ENCODE peak calls at places on chromosomes 16 and 17, in eight cellular contexts. One of them, this sample, is unnamed.

GRCh38 chr16:84700518-84701277 is 898 bp downstream of the USP10 start:
- DNase-seq in SK-N-SH: peak; percentile 37
- DNase-seq in breast epithelium: no peak
- DNase-seq in endothelial cell of umbilical vein: peak; percentile 46
- DNase-seq in stomach: no peak
- DNase-seq in prostate gland: peak; percentile 15
- DNase-seq in HepG2: no peak
- DNase-seq in transverse colon: peak; percentile 44
- DNase-seq in this sample: peak; percentile 62

GRCh38 chr17:64426584-64426983 is 22.3 kb upstream of the MILR1 start:
- DNase-seq in transverse colon: no peak
- DNase-seq in stomach: no peak
- DNase-seq in prostate gland: no peak
- DNase-seq in HepG2: no peak
- DNase-seq in endothelial cell of umbilical vein: no peak
- DNase-seq in SK-N-SH: no peak
- DNase-seq in breast epithelium: no peak
- DNase-seq in this sample: no peak

GRCh38 chr17:45397796-45398195 is 34.9 kb downstream of the ARHGAP27 start:
- DNase-seq in HepG2: no peak
- DNase-seq in prostate gland: no peak
- DNase-seq in endothelial cell of umbilical vein: no peak
- DNase-seq in transverse colon: no peak
- DNase-seq in breast epithelium: no peak
- DNase-seq in stomach: no peak
- DNase-seq in SK-N-SH: no peak
- DNase-seq in this sample: no peak

GRCh38 chr17:40818733-40819527 is 3.5 kb downstream of the KRT10 start:
- DNase-seq in breast epithelium: peak; percentile 68
- DNase-seq in prostate gland: peak; percentile 62
- DNase-seq in stomach: peak; percentile 83
- DNase-seq in HepG2: peak; percentile 68
- DNase-seq in SK-N-SH: peak; percentile 86
- DNase-seq in endothelial cell of umbilical vein: peak; percentile 77
- DNase-seq in transverse colon: peak; percentile 84
- DNase-seq in this sample: peak; percentile 86

GRCh38 chr16:84194470-84195200 is 3.7 kb downstream of the ADAD2 start:
- DNase-seq in transverse colon: no peak
- DNase-seq in stomach: no peak
- DNase-seq in endothelial cell of umbilical vein: no peak
- DNase-seq in breast epithelium: no peak
- DNase-seq in HepG2: no peak
- DNase-seq in prostate gland: no peak
- DNase-seq in SK-N-SH: no peak
- DNase-seq in this sample: no peak

GRCh38 chr17:35088911-35089845 is 25.7 kb upstream of the RFFL start:
- DNase-seq in prostate gland: peak; percentile 86
- DNase-seq in stomach: peak; percentile 94
- DNase-seq in transverse colon: peak; percentile 93
- DNase-seq in endothelial cell of umbilical vein: peak; percentile 73
- DNase-seq in SK-N-SH: peak; percentile 96
- DNase-seq in breast epithelium: peak; percentile 81
- DNase-seq in HepG2: peak; percentile 64
- DNase-seq in this sample: peak; percentile 92

GRCh38 chr17:27949304-27949703 is 56.1 kb upstream of the LYRM9 start:
- DNase-seq in endothelial cell of umbilical vein: no peak
- DNase-seq in transverse colon: no peak
- DNase-seq in SK-N-SH: no peak
- DNase-seq in breast epithelium: no peak
- DNase-seq in stomach: no peak
- DNase-seq in prostate gland: no peak
- DNase-seq in HepG2: no peak
- DNase-seq in this sample: no peak

GRCh38 chr17:15321556-15322250 is 19.7 kb downstream of the TEKT3 start:
- DNase-seq in transverse colon: no peak
- DNase-seq in HepG2: no peak
- DNase-seq in breast epithelium: no peak
- DNase-seq in stomach: no peak
- DNase-seq in endothelial cell of umbilical vein: no peak
- DNase-seq in prostate gland: no peak
- DNase-seq in SK-N-SH: no peak
- DNase-seq in this sample: no peak

GRCh38 chr17:44983563-44983962 is 15.5 kb upstream of the C1QL1 start:
- DNase-seq in breast epithelium: no peak
- DNase-seq in transverse colon: no peak
- DNase-seq in endothelial cell of umbilical vein: no peak
- DNase-seq in HepG2: no peak
- DNase-seq in stomach: no peak
- DNase-seq in SK-N-SH: no peak
- DNase-seq in prostate gland: no peak
- DNase-seq in this sample: no peak

GRCh38 chr16:3413730-3414379 is 12.8 kb downstream of the ZNF174 start:
- DNase-seq in HepG2: no peak
- DNase-seq in transverse colon: no peak
- DNase-seq in stomach: no peak
- DNase-seq in endothelial cell of umbilical vein: no peak
- DNase-seq in breast epithelium: no peak
- DNase-seq in prostate gland: no peak
- DNase-seq in SK-N-SH: no peak
- DNase-seq in this sample: no peak

GRCh38 chr16:3408561-3409197 is 7.7 kb downstream of the ZNF174 start:
- DNase-seq in HepG2: no peak
- DNase-seq in endothelial cell of umbilical vein: no peak
- DNase-seq in SK-N-SH: no peak
- DNase-seq in prostate gland: no peak
- DNase-seq in transverse colon: no peak
- DNase-seq in breast epithelium: no peak
- DNase-seq in stomach: no peak
- DNase-seq in this sample: no peak
- H3K9me3 ChIP-seq in HepG2: no peaks in the 10 kb centered on the region
- H3K9me3 ChIP-seq in endothelial cell of umbilical vein: peaks cover 9% of the 10 kb centered on the region
- H3K9me3 ChIP-seq in SK-N-SH: peaks cover 37% of the 10 kb centered on the region
- H3K9me3 ChIP-seq in prostate gland: peaks cover 12% of the 10 kb centered on the region
- H3K9me3 ChIP-seq in transverse colon: peaks cover 79% of the 10 kb centered on the region
- H3K9me3 ChIP-seq in breast epithelium: peaks cover 99% of the 10 kb centered on the region
- H3K9me3 ChIP-seq in stomach: peaks cover 100% of the 10 kb centered on the region
- H3K9me3 ChIP-seq in this sample: peaks cover 42% of the 10 kb centered on the region

DNA sequence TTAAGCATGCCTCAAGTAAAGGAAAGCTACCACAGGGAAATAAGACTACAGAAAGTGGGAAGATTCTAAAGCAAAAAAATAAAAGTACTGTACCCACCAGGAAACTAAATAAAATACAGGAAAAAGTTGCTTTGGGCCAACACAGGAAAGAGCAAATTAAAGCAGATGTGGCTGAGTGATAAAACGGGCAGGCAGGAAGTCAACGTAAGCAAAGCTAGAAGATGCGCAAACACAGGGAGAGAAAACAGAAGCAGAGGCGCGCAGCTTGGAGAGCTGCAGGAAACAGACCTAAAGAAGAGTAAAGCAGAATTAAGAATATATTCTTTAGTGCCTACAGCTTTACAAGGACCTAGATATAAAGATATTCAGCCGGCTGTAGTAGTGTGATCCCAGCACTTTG is 21.7 kb downstream of the USP36 start:
- DNase-seq in transverse colon: peak; percentile 32
- DNase-seq in prostate gland: no peak
- DNase-seq in SK-N-SH: peak; percentile 51
- DNase-seq in endothelial cell of umbilical vein: peak; percentile 92
- DNase-seq in HepG2: no peak
- DNase-seq in stomach: peak; percentile 33
- DNase-seq in breast epithelium: no peak
- DNase-seq in this sample: no peak
- TF ChIP-seq POLR2AphosphoS5 in transverse colon: peak; percentile 12
- TF ChIP-seq POLR2AphosphoS5 in prostate gland: peak; percentile 41
- TF ChIP-seq POLR2AphosphoS5 in SK-N-SH: no peak
- TF ChIP-seq POLR2AphosphoS5 in endothelial cell of umbilical vein: peak; percentile 72
- TF ChIP-seq POLR2AphosphoS5 in HepG2: no peak
- TF ChIP-seq POLR2AphosphoS5 in stomach: no peak
- TF ChIP-seq POLR2AphosphoS5 in breast epithelium: no peak
- TF ChIP-seq POLR2AphosphoS5 in this sample: no peak

GRCh38 chr16:87533061-87533460 is 40.2 kb upstream of the ZCCHC14 start:
- DNase-seq in breast epithelium: no peak
- DNase-seq in prostate gland: no peak
- DNase-seq in endothelial cell of umbilical vein: no peak
- DNase-seq in transverse colon: no peak
- DNase-seq in HepG2: no peak
- DNase-seq in SK-N-SH: no peak
- DNase-seq in stomach: no peak
- DNase-seq in this sample: no peak
- H3K9me3 ChIP-seq in breast epithelium: peaks cover 16% of the 10 kb centered on the region
- H3K9me3 ChIP-seq in prostate gland: no peaks in the 10 kb centered on the region
- H3K9me3 ChIP-seq in endothelial cell of umbilical vein: no peaks in the 10 kb centered on the region
- H3K9me3 ChIP-seq in transverse colon: no peaks in the 10 kb centered on the region
- H3K9me3 ChIP-seq in HepG2: peaks cover 29% of the 10 kb centered on the region
- H3K9me3 ChIP-seq in SK-N-SH: no peaks in the 10 kb centered on the region
- H3K9me3 ChIP-seq in stomach: peaks cover 26% of the 10 kb centered on the region
- H3K9me3 ChIP-seq in this sample: peaks cover 13% of the 10 kb centered on the region

DNA sequence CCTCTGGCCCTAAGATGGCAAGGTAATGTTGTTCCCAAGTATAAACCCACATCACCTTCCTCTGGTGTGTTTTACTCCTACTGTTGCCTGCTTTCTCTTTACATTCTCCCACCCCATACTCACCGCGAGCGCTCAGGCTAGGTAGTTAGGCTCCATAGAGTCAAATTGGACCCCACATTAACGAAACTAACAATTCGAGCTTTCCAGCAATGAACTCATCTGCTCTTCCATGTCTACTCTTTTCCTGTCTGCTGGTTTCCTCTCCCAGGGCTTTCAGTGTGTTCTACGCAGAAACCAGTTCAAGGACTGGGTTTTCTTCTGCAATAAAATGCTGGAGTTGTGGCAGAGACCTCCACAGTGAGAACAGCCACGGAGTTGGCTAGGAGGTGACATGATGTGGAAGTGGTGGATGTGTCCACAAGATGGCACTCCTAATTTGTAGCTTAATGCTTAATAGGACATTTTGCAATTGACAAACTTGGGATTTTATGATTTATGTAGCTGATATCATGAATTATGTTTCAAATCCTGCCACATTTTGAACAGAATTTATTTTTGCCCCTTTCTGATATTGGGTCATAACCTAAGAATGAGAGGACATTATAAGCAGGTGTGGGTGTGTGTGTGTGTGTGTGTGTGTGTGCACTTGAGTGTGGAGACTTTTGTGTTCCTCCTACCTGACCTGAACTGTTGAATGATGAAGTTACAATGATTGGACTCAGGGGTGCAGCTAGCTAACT is 2.2 kb upstream of the UQCRC2 start:
- DNase-seq in breast epithelium: no peak
- DNase-seq in stomach: no peak
- DNase-seq in SK-N-SH: peak; percentile 34
- DNase-seq in transverse colon: no peak
- DNase-seq in endothelial cell of umbilical vein: peak; percentile 48
- DNase-seq in prostate gland: no peak
- DNase-seq in HepG2: peak; percentile 54
- DNase-seq in this sample: no peak
- TF ChIP-seq POLR2AphosphoS5 in breast epithelium: no peak
- TF ChIP-seq POLR2AphosphoS5 in stomach: no peak
- TF ChIP-seq POLR2AphosphoS5 in SK-N-SH: no peak
- TF ChIP-seq POLR2AphosphoS5 in transverse colon: no peak
- TF ChIP-seq POLR2AphosphoS5 in endothelial cell of umbilical vein: no peak
- TF ChIP-seq POLR2AphosphoS5 in prostate gland: no peak
- TF ChIP-seq POLR2AphosphoS5 in HepG2: no peak
- TF ChIP-seq POLR2AphosphoS5 in this sample: no peak

GRCh38 chr17:16617481-16618060 is 36.1 kb downstream of the ZNF624 start:
- DNase-seq in breast epithelium: no peak
- DNase-seq in endothelial cell of umbilical vein: no peak
- DNase-seq in transverse colon: no peak
- DNase-seq in stomach: no peak
- DNase-seq in HepG2: no peak
- DNase-seq in prostate gland: no peak
- DNase-seq in SK-N-SH: no peak
- DNase-seq in this sample: no peak
- H3K9me3 ChIP-seq in breast epithelium: peaks cover 43% of the 10 kb centered on the region
- H3K9me3 ChIP-seq in endothelial cell of umbilical vein: peaks cover 4% of the 10 kb centered on the region
- H3K9me3 ChIP-seq in transverse colon: peaks cover 55% of the 10 kb centered on the region
- H3K9me3 ChIP-seq in stomach: peaks cover 92% of the 10 kb centered on the region
- H3K9me3 ChIP-seq in HepG2: peaks cover 68% of the 10 kb centered on the region
- H3K9me3 ChIP-seq in prostate gland: no peaks in the 10 kb centered on the region
- H3K9me3 ChIP-seq in SK-N-SH: peaks cover 26% of the 10 kb centered on the region
- H3K9me3 ChIP-seq in this sample: peaks cover 20% of the 10 kb centered on the region

GRCh38 chr17:50347894-50348291 is 2.0 kb downstream of the XYLT2 start:
- DNase-seq in breast epithelium: no peak
- DNase-seq in prostate gland: no peak
- DNase-seq in transverse colon: no peak
- DNase-seq in SK-N-SH: no peak
- DNase-seq in endothelial cell of umbilical vein: no peak
- DNase-seq in HepG2: no peak
- DNase-seq in stomach: no peak
- DNase-seq in this sample: no peak

GRCh38 chr17:50346313-50347086 is 574 bp downstream of the XYLT2 start:
- DNase-seq in SK-N-SH: peak; percentile 93
- DNase-seq in prostate gland: peak; percentile 38
- DNase-seq in transverse colon: peak; percentile 59
- DNase-seq in HepG2: no peak
- DNase-seq in stomach: peak; percentile 63
- DNase-seq in breast epithelium: no peak
- DNase-seq in endothelial cell of umbilical vein: peak; percentile 29
- DNase-seq in this sample: peak; percentile 76

GRCh38 chr17:50345443-50346312 is at the start of gene XYLT2:
- DNase-seq in endothelial cell of umbilical vein: peak; percentile 72
- DNase-seq in transverse colon: peak; percentile 92
- DNase-seq in prostate gland: peak; percentile 86
- DNase-seq in HepG2: peak; percentile 67
- DNase-seq in SK-N-SH: peak; percentile 100
- DNase-seq in stomach: peak; percentile 95
- DNase-seq in breast epithelium: peak; percentile 80
- DNase-seq in this sample: peak; percentile 91

GRCh38 chr17:50348522-50349240 is 2.8 kb downstream of the XYLT2 start:
- DNase-seq in stomach: peak; percentile 58
- DNase-seq in transverse colon: no peak
- DNase-seq in prostate gland: no peak
- DNase-seq in endothelial cell of umbilical vein: no peak
- DNase-seq in SK-N-SH: no peak
- DNase-seq in HepG2: no peak
- DNase-seq in breast epithelium: no peak
- DNase-seq in this sample: peak; percentile 63

GRCh38 chr17:50347087-50347893 is 1.4 kb downstream of the XYLT2 start:
- DNase-seq in HepG2: no peak
- DNase-seq in stomach: no peak
- DNase-seq in SK-N-SH: no peak
- DNase-seq in transverse colon: no peak
- DNase-seq in prostate gland: no peak
- DNase-seq in endothelial cell of umbilical vein: no peak
- DNase-seq in breast epithelium: no peak
- DNase-seq in this sample: peak; percentile 62
- TF ChIP-seq POLR2AphosphoS5 in HepG2: no peak
- TF ChIP-seq POLR2AphosphoS5 in stomach: no peak
- TF ChIP-seq POLR2AphosphoS5 in SK-N-SH: no peak
- TF ChIP-seq POLR2AphosphoS5 in transverse colon: no peak
- TF ChIP-seq POLR2AphosphoS5 in prostate gland: no peak
- TF ChIP-seq POLR2AphosphoS5 in endothelial cell of umbilical vein: no peak
- TF ChIP-seq POLR2AphosphoS5 in breast epithelium: no peak
- TF ChIP-seq POLR2AphosphoS5 in this sample: no peak

This sample was measured in sigmoid colon.